ENCODE peak calls at places on chromosomes 3 and 15, in eight cellular contexts. X, L, V, Q, G, Y, J and M are unnamed samples.

GRCh38 chr15:95840004-95840403 is 490.5 kb upstream of the NR2F2 start:
- DNase-seq in L (no peak), X (no peak), Y (peak), J (peak), V (no peak), Q (peak), G (no peak), M (no peak)

GRCh38 chr15:95888762-95889161 is 441.7 kb upstream of the NR2F2 start:
- DNase-seq in Y (no peak), L (no peak), X (no peak), G (no peak), J (no peak), Q (no peak), V (no peak), M (no peak)

GRCh38 chr15:45630958-45631691 is 3.7 kb upstream of the SQOR start:
- DNase-seq in J (no peak), G (no peak), V (no peak), X (no peak), Q (peak), Y (peak), L (no peak), M (no peak)

GRCh38 chr3:157311633-157312365 is 124.9 kb upstream of the PTX3 start:
- DNase-seq in J (no peak), G (no peak), Q (no peak), Y (peak), X (no peak), L (no peak), V (no peak), M (no peak)

GRCh38 chr3:24963762-24964625 is 464.1 kb upstream of the RARB start:
- DNase-seq in J (no peak), L (no peak), V (no peak), Q (no peak), X (no peak), G (no peak), Y (peak), M (no peak)

GRCh38 chr3:87307805-87308204 is 31.4 kb upstream of the POU1F1 start:
- DNase-seq in V (no peak), Q (no peak), J (no peak), G (no peak), L (no peak), X (no peak), Y (no peak), M (peak)

GRCh38 chr3:139975592-139976360 is 40.8 kb downstream of the CLSTN2 start:
- DNase-seq in J (peak), Q (no peak), L (no peak), X (no peak), V (no peak), G (no peak), Y (no peak), M (no peak)

GRCh38 chr15:91104111-91104510 is 4.1 kb downstream of the SV2B start:
- DNase-seq in G (no peak), Q (peak), X (no peak), L (no peak), V (no peak), J (peak), Y (no peak), M (no peak)

GRCh38 chr15:48400086-48400485 is 68.9 kb downstream of the DUT start:
- DNase-seq in Q (no peak), Y (no peak), G (no peak), V (no peak), X (no peak), L (no peak), J (no peak), M (no peak)

GRCh38 chr15:50315814-50316630 is 39.0 kb downstream of the GABPB1 start:
- DNase-seq in Q (peak), G (no peak), J (no peak), V (no peak), X (no peak), L (no peak), Y (peak), M (peak)

GRCh38 chr3:18279338-18279737 is 145.8 kb downstream of the SATB1 start:
- DNase-seq in L (no peak), V (no peak), X (no peak), G (no peak), Y (no peak), Q (no peak), J (no peak), M (no peak)

GRCh38 chr3:52223449-52224408 is 1.7 kb downstream of the TLR9 start:
- DNase-seq in V (no peak), L (no peak), J (no peak), Q (no peak), G (no peak), Y (no peak), X (peak), M (no peak)

GRCh38 chr3:195154793-195155535 is 116.0 kb downstream of the XXYLT1 start:
- DNase-seq in Y (peak), Q (peak), X (peak), G (no peak), V (no peak), J (peak), L (no peak), M (peak)

GRCh38 chr15:31401282-31401681 is 74.6 kb downstream of the KLF13 start:
- DNase-seq in L (no peak), Q (no peak), J (no peak), Y (no peak), G (no peak), V (no peak), X (no peak), M (no peak)

GRCh38 chr15:51046799-51047449 is 47.8 kb downstream of the TNFAIP8L3 start:
- DNase-seq in X (no peak), V (no peak), J (peak), L (no peak), Q (peak), Y (no peak), G (no peak), M (no peak)

GRCh38 chr3:66898155-66898554 is 100.0 kb upstream of the KBTBD8 start:
- DNase-seq in X (no peak), Q (no peak), J (no peak), G (no peak), L (no peak), V (no peak), Y (no peak), M (no peak)

GRCh38 chr3:88219138-88219792 is 69.5 kb downstream of the C3orf38 start:
- DNase-seq in L (peak), X (no peak), Q (peak), G (peak), Y (peak), V (no peak), J (peak), M (peak)

GRCh38 chr15:45448066-45448510 is 69.7 kb upstream of the GATM start:
- DNase-seq in V (no peak), Y (no peak), G (no peak), X (peak), L (no peak), Q (no peak), J (no peak), M (no peak)

GRCh38 chr3:133964547-133964946 is 65.2 kb downstream of the SLCO2A1 start:
- DNase-seq in Y (no peak), J (no peak), G (peak), X (no peak), L (no peak), V (no peak), Q (no peak), M (no peak)
- TF ChIP-seq CTCF in Y (peak), J (no peak), G (no peak), X (peak), L (no peak), V (no peak), Q (no peak), M (no peak)

DNA sequence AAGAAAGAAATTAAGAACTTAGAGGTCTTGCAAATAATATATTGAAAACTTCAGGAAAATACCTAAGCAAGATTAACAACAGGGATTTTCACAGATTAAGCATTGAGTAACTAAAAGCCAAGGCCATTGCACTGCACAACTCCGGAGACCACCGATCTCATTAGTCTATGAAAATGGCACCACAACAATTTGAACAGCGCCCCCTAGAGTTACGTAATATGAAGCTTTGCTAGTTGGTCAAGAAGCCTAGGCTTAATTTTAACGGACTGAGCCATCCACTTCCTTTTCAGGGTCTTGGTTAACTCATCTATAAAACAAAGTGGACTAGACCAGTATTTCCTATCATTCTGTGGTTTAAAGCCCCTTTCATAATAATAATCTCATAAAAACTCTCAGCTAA is 24.8 kb downstream of the TMEM212 start:
- DNase-seq in L (no peak), V (no peak), G (no peak), J (no peak), Q (no peak), Y (no peak), X (no peak), M (no peak)
- TF ChIP-seq CTCF in L (peak), V (no peak), G (peak), J (no peak), Q (no peak), Y (peak), X (peak), M (peak)

GRCh38 chr3:32177702-32178198 is 60.7 kb upstream of the CMTM8 start:
- DNase-seq in L (peak), X (no peak), Q (peak), J (peak), Y (peak), G (peak), V (no peak), M (peak)

GRCh38 chr3:32180151-32180850 is 58.2 kb upstream of the CMTM8 start:
- DNase-seq in Y (no peak), L (no peak), V (no peak), Q (no peak), G (no peak), J (no peak), X (no peak), M (no peak)

GRCh38 chr3:32175607-32176197 is 62.8 kb upstream of the CMTM8 start:
- DNase-seq in Y (peak), Q (peak), G (peak), X (no peak), V (no peak), L (peak), J (no peak), M (peak)

GRCh38 chr3:32181370-32181769 is 57.1 kb upstream of the CMTM8 start:
- DNase-seq in V (no peak), Q (no peak), J (no peak), G (no peak), L (no peak), Y (no peak), X (no peak), M (no peak)

GRCh38 chr3:32176989-32177701 is 61.3 kb upstream of the CMTM8 start:
- DNase-seq in G (peak), Q (peak), L (peak), Y (peak), J (no peak), V (no peak), X (no peak), M (peak)
- TF ChIP-seq CTCF in G (peak), Q (peak), L (peak), Y (peak), J (peak), V (peak), X (peak), M (peak)

GRCh38 chr3:38164136-38164965 is 986 bp upstream of the OXSR1 start:
- DNase-seq in G (no peak), Q (peak), L (no peak), X (no peak), J (no peak), Y (no peak), V (no peak), M (no peak)
- TF ChIP-seq CTCF in G (no peak), Q (no peak), L (no peak), X (no peak), J (no peak), Y (no peak), V (no peak), M (no peak)

GRCh38 chr3:126463521-126463920 is 12.2 kb downstream of the ZXDC start:
- DNase-seq in G (no peak), X (no peak), J (no peak), V (no peak), Y (no peak), L (no peak), Q (no peak), M (no peak)

GRCh38 chr3:126465928-126466564 is 9.6 kb downstream of the ZXDC start:
- DNase-seq in G (peak), X (peak), J (peak), Y (no peak), L (no peak), Q (no peak), V (no peak), M (no peak)

GRCh38 chr3:126464997-126465396 is 10.7 kb downstream of the ZXDC start:
- DNase-seq in X (peak), L (no peak), J (no peak), Y (no peak), V (no peak), G (peak), Q (no peak), M (no peak)

GRCh38 chr3:126464494-126464893 is 11.2 kb downstream of the ZXDC start:
- DNase-seq in V (no peak), Q (no peak), G (no peak), X (no peak), L (no peak), J (no peak), Y (no peak), M (no peak)

DNA sequence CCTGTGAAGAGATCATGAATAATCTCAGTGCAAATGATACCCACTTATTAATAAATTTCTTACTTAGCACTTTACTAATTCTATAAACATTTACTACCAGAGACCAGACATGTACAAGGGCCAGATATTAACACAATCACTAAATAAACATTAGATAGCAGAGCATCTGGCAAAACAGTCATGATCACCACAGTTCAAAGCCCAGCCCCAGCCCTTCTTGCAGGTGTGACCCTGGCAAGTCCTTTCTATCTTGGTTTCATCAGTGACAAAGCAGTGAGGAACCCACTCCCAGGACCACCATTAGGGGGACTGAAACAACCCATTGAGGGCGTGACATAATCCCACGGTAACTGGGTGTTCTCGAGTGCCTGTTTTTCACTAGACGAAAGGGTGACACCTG is 11.6 kb downstream of the ZXDC start:
- DNase-seq in Q (no peak), V (no peak), X (no peak), Y (no peak), L (no peak), J (no peak), G (peak), M (no peak)
- TF ChIP-seq CTCF in Q (no peak), V (no peak), X (no peak), Y (no peak), L (no peak), J (no peak), G (no peak), M (no peak)

GRCh38 chr15:84599906-84600305 is 903 bp upstream of the ZSCAN2 start:
- DNase-seq in Y (no peak), L (no peak), X (no peak), J (no peak), G (no peak), V (no peak), Q (no peak), M (no peak)

GRCh38 chr15:84598993-84599392 is 1.8 kb upstream of the ZSCAN2 start:
- DNase-seq in Y (peak), J (no peak), L (peak), X (no peak), G (peak), Q (peak), V (no peak), M (peak)

GRCh38 chr15:84600331-84600686 is 500 bp upstream of the ZSCAN2 start:
- DNase-seq in Q (peak), J (peak), G (peak), L (peak), V (no peak), Y (peak), X (peak), M (peak)

GRCh38 chr15:84601555-84601838 is 688 bp downstream of the ZSCAN2 start:
- DNase-seq in Y (no peak), Q (no peak), X (no peak), V (no peak), L (no peak), G (no peak), J (no peak), M (no peak)

DNA sequence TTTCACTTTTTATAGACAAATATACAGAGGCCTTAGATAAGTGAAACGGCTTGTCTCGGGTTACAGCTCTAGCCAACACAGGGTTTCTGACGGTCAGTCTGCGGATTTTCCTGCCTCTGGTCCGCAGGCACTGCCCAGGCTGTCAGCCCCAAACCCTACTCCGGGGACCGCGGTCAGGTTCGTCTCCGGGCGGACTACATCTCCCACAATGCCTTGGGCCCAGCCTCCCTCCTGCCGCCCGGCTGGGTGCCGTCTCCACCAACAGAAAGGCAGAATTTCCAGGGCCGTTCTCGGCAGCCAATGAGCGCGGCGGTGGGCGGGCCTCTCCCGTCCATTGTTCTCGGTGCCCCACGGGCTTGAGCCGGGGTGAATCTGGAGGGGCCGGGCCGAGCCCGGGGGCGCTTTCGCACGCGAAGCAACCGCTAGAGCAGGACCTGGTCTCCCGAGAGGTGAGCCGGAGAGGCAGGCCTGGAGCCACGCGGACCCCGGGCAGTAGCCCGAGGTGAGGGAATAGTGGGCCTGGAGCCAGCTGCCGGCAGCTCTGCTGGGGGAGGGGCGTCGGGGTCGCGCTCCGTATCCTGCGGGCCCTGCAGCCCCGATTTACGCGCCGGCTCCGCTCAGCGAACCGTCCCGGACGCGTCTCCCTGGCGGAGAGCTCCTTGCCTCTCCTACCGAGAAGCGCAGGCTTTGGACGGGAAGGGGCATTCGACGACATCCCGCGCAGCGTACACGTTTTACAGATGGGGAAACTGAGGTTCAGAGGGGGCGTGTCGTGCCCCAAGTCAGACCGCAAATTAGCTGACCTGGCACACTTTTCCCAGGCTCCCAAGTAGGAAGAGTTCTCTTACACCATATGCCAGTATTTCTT is at the start of gene ZSCAN2:
- DNase-seq in V (peak), X (peak), Q (peak), G (peak), L (peak), Y (peak), J (peak), M (peak)
- TF ChIP-seq CTCF in V (no peak), X (no peak), Q (no peak), G (no peak), L (no peak), Y (no peak), J (no peak), M (no peak)